ENCODE peak calls at places on chromosomes 5 and 9, in seven cellular contexts. One of them, this sample, is unnamed.

GRCh38 chr5:177416334-177416733 is 7.0 kb upstream of the F12 start:
- DNase-seq in CD8-positive, alpha-beta memory T cell: no peak
- DNase-seq in prostate gland: no peak
- DNase-seq in endothelial cell of umbilical vein: no peak
- DNase-seq in endodermal cell: no peak
- DNase-seq in stimulated activated CD4-positive, alpha-beta T cell treated with anti-CD3 and anti-CD28 coated beads, Interleukin-15, amount 100 ng/mL, for 1 hour: no peak
- DNase-seq in stimulated activated naive CD8-positive, alpha-beta T cell treated with anti-CD3 and anti-CD28 coated beads, Interleukin-15, Interleukin-2, amounts not matched to agents 100 U/mL and 50 U/mL, for 24 hours: no peak
- DNase-seq in this sample: no peak

GRCh38 chr5:134406390-134406789 is 5.3 kb downstream of the CDKN2AIPNL start:
- DNase-seq in CD8-positive, alpha-beta memory T cell: no peak
- DNase-seq in endothelial cell of umbilical vein: no peak
- DNase-seq in endodermal cell: no peak
- DNase-seq in prostate gland: no peak
- DNase-seq in stimulated activated naive CD8-positive, alpha-beta T cell treated with anti-CD3 and anti-CD28 coated beads, Interleukin-15, Interleukin-2, amounts not matched to agents 100 U/mL and 50 U/mL, for 24 hours: no peak
- DNase-seq in stimulated activated CD4-positive, alpha-beta T cell treated with anti-CD3 and anti-CD28 coated beads, Interleukin-15, amount 100 ng/mL, for 1 hour: no peak
- DNase-seq in this sample: no peak

GRCh38 chr5:113757508-113757907 is 244.0 kb downstream of the YTHDC2 start:
- DNase-seq in prostate gland: no peak
- DNase-seq in endothelial cell of umbilical vein: no peak
- DNase-seq in CD8-positive, alpha-beta memory T cell: no peak
- DNase-seq in endodermal cell: no peak
- DNase-seq in stimulated activated CD4-positive, alpha-beta T cell treated with anti-CD3 and anti-CD28 coated beads, Interleukin-15, amount 100 ng/mL, for 1 hour: no peak
- DNase-seq in stimulated activated naive CD8-positive, alpha-beta T cell treated with anti-CD3 and anti-CD28 coated beads, Interleukin-15, Interleukin-2, amounts not matched to agents 100 U/mL and 50 U/mL, for 24 hours: no peak
- DNase-seq in this sample: no peak

GRCh38 chr5:158884827-158885512 is 214.7 kb downstream of the EBF1 start:
- DNase-seq in prostate gland: no peak
- DNase-seq in endothelial cell of umbilical vein: no peak
- DNase-seq in CD8-positive, alpha-beta memory T cell: no peak
- DNase-seq in stimulated activated naive CD8-positive, alpha-beta T cell treated with anti-CD3 and anti-CD28 coated beads, Interleukin-15, Interleukin-2, amounts not matched to agents 100 U/mL and 50 U/mL, for 24 hours: no peak
- DNase-seq in stimulated activated CD4-positive, alpha-beta T cell treated with anti-CD3 and anti-CD28 coated beads, Interleukin-15, amount 100 ng/mL, for 1 hour: no peak
- DNase-seq in endodermal cell: no peak
- DNase-seq in this sample: no peak

GRCh38 chr9:112486221-112487007 is at the start of gene KIAA1958:
- DNase-seq in prostate gland: peak; percentile 82
- DNase-seq in endodermal cell: peak; percentile 94
- DNase-seq in CD8-positive, alpha-beta memory T cell: peak; percentile 88
- DNase-seq in stimulated activated CD4-positive, alpha-beta T cell treated with anti-CD3 and anti-CD28 coated beads, Interleukin-15, amount 100 ng/mL, for 1 hour: peak; percentile 71
- DNase-seq in stimulated activated naive CD8-positive, alpha-beta T cell treated with anti-CD3 and anti-CD28 coated beads, Interleukin-15, Interleukin-2, amounts not matched to agents 100 U/mL and 50 U/mL, for 24 hours: peak; percentile 90
- DNase-seq in endothelial cell of umbilical vein: peak; percentile 58
- DNase-seq in this sample: peak; percentile 58

GRCh38 chr5:78367318-78367991 is 7.0 kb downstream of the SCAMP1 start:
- DNase-seq in stimulated activated CD4-positive, alpha-beta T cell treated with anti-CD3 and anti-CD28 coated beads, Interleukin-15, amount 100 ng/mL, for 1 hour: no peak
- DNase-seq in CD8-positive, alpha-beta memory T cell: no peak
- DNase-seq in endothelial cell of umbilical vein: no peak
- DNase-seq in endodermal cell: no peak
- DNase-seq in stimulated activated naive CD8-positive, alpha-beta T cell treated with anti-CD3 and anti-CD28 coated beads, Interleukin-15, Interleukin-2, amounts not matched to agents 100 U/mL and 50 U/mL, for 24 hours: no peak
- DNase-seq in prostate gland: no peak
- DNase-seq in this sample: no peak

GRCh38 chr9:16031971-16032370 is 479.1 kb downstream of the CCDC171 start:
- DNase-seq in endodermal cell: no peak
- DNase-seq in CD8-positive, alpha-beta memory T cell: no peak
- DNase-seq in endothelial cell of umbilical vein: no peak
- DNase-seq in stimulated activated CD4-positive, alpha-beta T cell treated with anti-CD3 and anti-CD28 coated beads, Interleukin-15, amount 100 ng/mL, for 1 hour: no peak
- DNase-seq in stimulated activated naive CD8-positive, alpha-beta T cell treated with anti-CD3 and anti-CD28 coated beads, Interleukin-15, Interleukin-2, amounts not matched to agents 100 U/mL and 50 U/mL, for 24 hours: no peak
- DNase-seq in prostate gland: no peak
- DNase-seq in this sample: no peak

GRCh38 chr9:92804727-92805126 is 40.1 kb upstream of the BICD2 start:
- DNase-seq in prostate gland: no peak
- DNase-seq in endodermal cell: no peak
- DNase-seq in CD8-positive, alpha-beta memory T cell: no peak
- DNase-seq in endothelial cell of umbilical vein: no peak
- DNase-seq in stimulated activated naive CD8-positive, alpha-beta T cell treated with anti-CD3 and anti-CD28 coated beads, Interleukin-15, Interleukin-2, amounts not matched to agents 100 U/mL and 50 U/mL, for 24 hours: no peak
- DNase-seq in stimulated activated CD4-positive, alpha-beta T cell treated with anti-CD3 and anti-CD28 coated beads, Interleukin-15, amount 100 ng/mL, for 1 hour: no peak
- DNase-seq in this sample: no peak

GRCh38 chr5:54742417-54742889 is 224.9 kb downstream of the SNX18 start:
- DNase-seq in endothelial cell of umbilical vein: peak; percentile 55
- DNase-seq in stimulated activated naive CD8-positive, alpha-beta T cell treated with anti-CD3 and anti-CD28 coated beads, Interleukin-15, Interleukin-2, amounts not matched to agents 100 U/mL and 50 U/mL, for 24 hours: no peak
- DNase-seq in CD8-positive, alpha-beta memory T cell: no peak
- DNase-seq in prostate gland: no peak
- DNase-seq in endodermal cell: no peak
- DNase-seq in stimulated activated CD4-positive, alpha-beta T cell treated with anti-CD3 and anti-CD28 coated beads, Interleukin-15, amount 100 ng/mL, for 1 hour: no peak
- DNase-seq in this sample: no peak

GRCh38 chr9:31418419-31418818 is 966.0 kb upstream of the ACO1 start:
- DNase-seq in stimulated activated CD4-positive, alpha-beta T cell treated with anti-CD3 and anti-CD28 coated beads, Interleukin-15, amount 100 ng/mL, for 1 hour: no peak
- DNase-seq in CD8-positive, alpha-beta memory T cell: no peak
- DNase-seq in prostate gland: no peak
- DNase-seq in endodermal cell: no peak
- DNase-seq in endothelial cell of umbilical vein: no peak
- DNase-seq in stimulated activated naive CD8-positive, alpha-beta T cell treated with anti-CD3 and anti-CD28 coated beads, Interleukin-15, Interleukin-2, amounts not matched to agents 100 U/mL and 50 U/mL, for 24 hours: no peak
- DNase-seq in this sample: no peak

GRCh38 chr9:83441390-83441789 is 96.8 kb downstream of the FRMD3 start:
- DNase-seq in endothelial cell of umbilical vein: peak; percentile 36
- DNase-seq in CD8-positive, alpha-beta memory T cell: no peak
- DNase-seq in endodermal cell: no peak
- DNase-seq in prostate gland: no peak
- DNase-seq in stimulated activated CD4-positive, alpha-beta T cell treated with anti-CD3 and anti-CD28 coated beads, Interleukin-15, amount 100 ng/mL, for 1 hour: no peak
- DNase-seq in stimulated activated naive CD8-positive, alpha-beta T cell treated with anti-CD3 and anti-CD28 coated beads, Interleukin-15, Interleukin-2, amounts not matched to agents 100 U/mL and 50 U/mL, for 24 hours: no peak
- DNase-seq in this sample: no peak

GRCh38 chr5:56480305-56481146 is 247.4 kb upstream of the ANKRD55 start:
- DNase-seq in stimulated activated CD4-positive, alpha-beta T cell treated with anti-CD3 and anti-CD28 coated beads, Interleukin-15, amount 100 ng/mL, for 1 hour: no peak
- DNase-seq in endodermal cell: peak; percentile 83
- DNase-seq in endothelial cell of umbilical vein: peak; percentile 58
- DNase-seq in prostate gland: peak; percentile 27
- DNase-seq in CD8-positive, alpha-beta memory T cell: no peak
- DNase-seq in stimulated activated naive CD8-positive, alpha-beta T cell treated with anti-CD3 and anti-CD28 coated beads, Interleukin-15, Interleukin-2, amounts not matched to agents 100 U/mL and 50 U/mL, for 24 hours: peak; percentile 16
- DNase-seq in this sample: no peak

GRCh38 chr9:121599186-121599871 is 52.1 kb upstream of the DAB2IP start:
- DNase-seq in CD8-positive, alpha-beta memory T cell: no peak
- DNase-seq in endodermal cell: peak; percentile 95
- DNase-seq in prostate gland: peak; percentile 82
- DNase-seq in stimulated activated naive CD8-positive, alpha-beta T cell treated with anti-CD3 and anti-CD28 coated beads, Interleukin-15, Interleukin-2, amounts not matched to agents 100 U/mL and 50 U/mL, for 24 hours: no peak
- DNase-seq in stimulated activated CD4-positive, alpha-beta T cell treated with anti-CD3 and anti-CD28 coated beads, Interleukin-15, amount 100 ng/mL, for 1 hour: no peak
- DNase-seq in endothelial cell of umbilical vein: no peak
- DNase-seq in this sample: no peak

GRCh38 chr9:130118841-130119520 is 53.2 kb upstream of the NCS1 start:
- DNase-seq in endothelial cell of umbilical vein: no peak
- DNase-seq in stimulated activated naive CD8-positive, alpha-beta T cell treated with anti-CD3 and anti-CD28 coated beads, Interleukin-15, Interleukin-2, amounts not matched to agents 100 U/mL and 50 U/mL, for 24 hours: no peak
- DNase-seq in prostate gland: no peak
- DNase-seq in CD8-positive, alpha-beta memory T cell: no peak
- DNase-seq in stimulated activated CD4-positive, alpha-beta T cell treated with anti-CD3 and anti-CD28 coated beads, Interleukin-15, amount 100 ng/mL, for 1 hour: no peak
- DNase-seq in endodermal cell: peak; percentile 81
- DNase-seq in this sample: no peak

GRCh38 chr5:177469750-177470525 is 3.5 kb downstream of the DBN1 start:
- DNase-seq in stimulated activated CD4-positive, alpha-beta T cell treated with anti-CD3 and anti-CD28 coated beads, Interleukin-15, amount 100 ng/mL, for 1 hour: no peak
- DNase-seq in endothelial cell of umbilical vein: no peak
- DNase-seq in prostate gland: no peak
- DNase-seq in endodermal cell: no peak
- DNase-seq in CD8-positive, alpha-beta memory T cell: no peak
- DNase-seq in stimulated activated naive CD8-positive, alpha-beta T cell treated with anti-CD3 and anti-CD28 coated beads, Interleukin-15, Interleukin-2, amounts not matched to agents 100 U/mL and 50 U/mL, for 24 hours: no peak
- DNase-seq in this sample: no peak

GRCh38 chr9:16871358-16872151 is 1.1 kb upstream of the BNC2 start:
- DNase-seq in CD8-positive, alpha-beta memory T cell: no peak
- DNase-seq in stimulated activated CD4-positive, alpha-beta T cell treated with anti-CD3 and anti-CD28 coated beads, Interleukin-15, amount 100 ng/mL, for 1 hour: no peak
- DNase-seq in endodermal cell: peak; percentile 83
- DNase-seq in stimulated activated naive CD8-positive, alpha-beta T cell treated with anti-CD3 and anti-CD28 coated beads, Interleukin-15, Interleukin-2, amounts not matched to agents 100 U/mL and 50 U/mL, for 24 hours: peak; percentile 23
- DNase-seq in endothelial cell of umbilical vein: peak; percentile 59
- DNase-seq in prostate gland: peak; percentile 14
- DNase-seq in this sample: no peak

GRCh38 chr5:107935641-107936040 is 264.9 kb upstream of the EFNA5 start:
- DNase-seq in endothelial cell of umbilical vein: no peak
- DNase-seq in CD8-positive, alpha-beta memory T cell: no peak
- DNase-seq in prostate gland: no peak
- DNase-seq in endodermal cell: no peak
- DNase-seq in stimulated activated CD4-positive, alpha-beta T cell treated with anti-CD3 and anti-CD28 coated beads, Interleukin-15, amount 100 ng/mL, for 1 hour: no peak
- DNase-seq in stimulated activated naive CD8-positive, alpha-beta T cell treated with anti-CD3 and anti-CD28 coated beads, Interleukin-15, Interleukin-2, amounts not matched to agents 100 U/mL and 50 U/mL, for 24 hours: no peak
- DNase-seq in this sample: no peak

GRCh38 chr5:34497031-34497808 is 158.9 kb upstream of the RAI14 start:
- DNase-seq in stimulated activated CD4-positive, alpha-beta T cell treated with anti-CD3 and anti-CD28 coated beads, Interleukin-15, amount 100 ng/mL, for 1 hour: no peak
- DNase-seq in stimulated activated naive CD8-positive, alpha-beta T cell treated with anti-CD3 and anti-CD28 coated beads, Interleukin-15, Interleukin-2, amounts not matched to agents 100 U/mL and 50 U/mL, for 24 hours: no peak
- DNase-seq in prostate gland: no peak
- DNase-seq in endodermal cell: no peak
- DNase-seq in endothelial cell of umbilical vein: no peak
- DNase-seq in CD8-positive, alpha-beta memory T cell: no peak
- DNase-seq in this sample: no peak

GRCh38 chr9:94920439-94920951 is 194.0 kb downstream of the AOPEP start:
- DNase-seq in stimulated activated CD4-positive, alpha-beta T cell treated with anti-CD3 and anti-CD28 coated beads, Interleukin-15, amount 100 ng/mL, for 1 hour: no peak
- DNase-seq in CD8-positive, alpha-beta memory T cell: no peak
- DNase-seq in endothelial cell of umbilical vein: no peak
- DNase-seq in stimulated activated naive CD8-positive, alpha-beta T cell treated with anti-CD3 and anti-CD28 coated beads, Interleukin-15, Interleukin-2, amounts not matched to agents 100 U/mL and 50 U/mL, for 24 hours: no peak
- DNase-seq in prostate gland: no peak
- DNase-seq in endodermal cell: peak; percentile 54
- DNase-seq in this sample: no peak

GRCh38 chr5:109990723-109991359 is 301.1 kb downstream of the MAN2A1 start:
- DNase-seq in CD8-positive, alpha-beta memory T cell: no peak
- DNase-seq in stimulated activated naive CD8-positive, alpha-beta T cell treated with anti-CD3 and anti-CD28 coated beads, Interleukin-15, Interleukin-2, amounts not matched to agents 100 U/mL and 50 U/mL, for 24 hours: no peak
- DNase-seq in endodermal cell: no peak
- DNase-seq in stimulated activated CD4-positive, alpha-beta T cell treated with anti-CD3 and anti-CD28 coated beads, Interleukin-15, amount 100 ng/mL, for 1 hour: no peak
- DNase-seq in prostate gland: no peak
- DNase-seq in endothelial cell of umbilical vein: no peak
- DNase-seq in this sample: no peak

GRCh38 chr5:6158974-6159863 is 219.1 kb downstream of the MED10 start:
- DNase-seq in stimulated activated naive CD8-positive, alpha-beta T cell treated with anti-CD3 and anti-CD28 coated beads, Interleukin-15, Interleukin-2, amounts not matched to agents 100 U/mL and 50 U/mL, for 24 hours: no peak
- DNase-seq in stimulated activated CD4-positive, alpha-beta T cell treated with anti-CD3 and anti-CD28 coated beads, Interleukin-15, amount 100 ng/mL, for 1 hour: no peak
- DNase-seq in prostate gland: no peak
- DNase-seq in CD8-positive, alpha-beta memory T cell: no peak
- DNase-seq in endothelial cell of umbilical vein: no peak
- DNase-seq in endodermal cell: no peak
- DNase-seq in this sample: no peak

GRCh38 chr5:82417776-82418607 is 139.8 kb upstream of the RPS23 start:
- DNase-seq in stimulated activated CD4-positive, alpha-beta T cell treated with anti-CD3 and anti-CD28 coated beads, Interleukin-15, amount 100 ng/mL, for 1 hour: no peak
- DNase-seq in endodermal cell: no peak
- DNase-seq in endothelial cell of umbilical vein: no peak
- DNase-seq in stimulated activated naive CD8-positive, alpha-beta T cell treated with anti-CD3 and anti-CD28 coated beads, Interleukin-15, Interleukin-2, amounts not matched to agents 100 U/mL and 50 U/mL, for 24 hours: no peak
- DNase-seq in prostate gland: no peak
- DNase-seq in CD8-positive, alpha-beta memory T cell: no peak
- DNase-seq in this sample: no peak

GRCh38 chr5:76269259-76269958 is 133.7 kb upstream of the IQGAP2 start:
- DNase-seq in stimulated activated CD4-positive, alpha-beta T cell treated with anti-CD3 and anti-CD28 coated beads, Interleukin-15, amount 100 ng/mL, for 1 hour: no peak
- DNase-seq in endothelial cell of umbilical vein: no peak
- DNase-seq in stimulated activated naive CD8-positive, alpha-beta T cell treated with anti-CD3 and anti-CD28 coated beads, Interleukin-15, Interleukin-2, amounts not matched to agents 100 U/mL and 50 U/mL, for 24 hours: peak; percentile 29
- DNase-seq in endodermal cell: no peak
- DNase-seq in prostate gland: no peak
- DNase-seq in CD8-positive, alpha-beta memory T cell: no peak
- DNase-seq in this sample: no peak

GRCh38 chr5:176441921-176442323 is 6.3 kb upstream of the FAF2 start:
- DNase-seq in prostate gland: no peak
- DNase-seq in endodermal cell: peak; percentile 64
- DNase-seq in stimulated activated naive CD8-positive, alpha-beta T cell treated with anti-CD3 and anti-CD28 coated beads, Interleukin-15, Interleukin-2, amounts not matched to agents 100 U/mL and 50 U/mL, for 24 hours: no peak
- DNase-seq in endothelial cell of umbilical vein: peak; percentile 92
- DNase-seq in stimulated activated CD4-positive, alpha-beta T cell treated with anti-CD3 and anti-CD28 coated beads, Interleukin-15, amount 100 ng/mL, for 1 hour: no peak
- DNase-seq in CD8-positive, alpha-beta memory T cell: no peak
- DNase-seq in this sample: no peak

GRCh38 chr5:72378636-72379289 is 58.6 kb downstream of the PTCD2 start:
- DNase-seq in prostate gland: no peak
- DNase-seq in CD8-positive, alpha-beta memory T cell: no peak
- DNase-seq in stimulated activated CD4-positive, alpha-beta T cell treated with anti-CD3 and anti-CD28 coated beads, Interleukin-15, amount 100 ng/mL, for 1 hour: no peak
- DNase-seq in stimulated activated naive CD8-positive, alpha-beta T cell treated with anti-CD3 and anti-CD28 coated beads, Interleukin-15, Interleukin-2, amounts not matched to agents 100 U/mL and 50 U/mL, for 24 hours: no peak
- DNase-seq in endodermal cell: no peak
- DNase-seq in endothelial cell of umbilical vein: peak; percentile 96
- DNase-seq in this sample: no peak

GRCh38 chr9:71685394-71685793 is 82.9 kb downstream of the CEMIP2 start:
- DNase-seq in stimulated activated CD4-positive, alpha-beta T cell treated with anti-CD3 and anti-CD28 coated beads, Interleukin-15, amount 100 ng/mL, for 1 hour: no peak
- DNase-seq in CD8-positive, alpha-beta memory T cell: peak; percentile 59
- DNase-seq in stimulated activated naive CD8-positive, alpha-beta T cell treated with anti-CD3 and anti-CD28 coated beads, Interleukin-15, Interleukin-2, amounts not matched to agents 100 U/mL and 50 U/mL, for 24 hours: peak; percentile 16
- DNase-seq in prostate gland: no peak
- DNase-seq in endothelial cell of umbilical vein: peak; percentile 45
- DNase-seq in endodermal cell: no peak
- DNase-seq in this sample: peak; percentile 27

GRCh38 chr5:172380992-172381643 is 73.2 kb downstream of the SH3PXD2B start:
- DNase-seq in endothelial cell of umbilical vein: no peak
- DNase-seq in CD8-positive, alpha-beta memory T cell: no peak
- DNase-seq in stimulated activated CD4-positive, alpha-beta T cell treated with anti-CD3 and anti-CD28 coated beads, Interleukin-15, amount 100 ng/mL, for 1 hour: no peak
- DNase-seq in endodermal cell: no peak
- DNase-seq in prostate gland: peak; percentile 89
- DNase-seq in stimulated activated naive CD8-positive, alpha-beta T cell treated with anti-CD3 and anti-CD28 coated beads, Interleukin-15, Interleukin-2, amounts not matched to agents 100 U/mL and 50 U/mL, for 24 hours: no peak
- DNase-seq in this sample: no peak